ENCODE peak calls at places on chromosomes 12 and 14, in five cellular contexts. D, S, M, G and K are unnamed samples.

GRCh38 chr14:104940526-104941150 is 16.0 kb downstream of the PLD4 start:
- DNase-seq in D (no peak), S (no peak), M (peak), G (no peak), K (no peak)

GRCh38 chr14:99360774-99361595 is 89.0 kb upstream of the BCL11B start:
- DNase-seq in D (no peak), S (no peak), M (peak), G (no peak), K (no peak)

GRCh38 chr12:106446429-106447092 is 89.0 kb downstream of the POLR3B start:
- DNase-seq in D (peak), S (no peak), M (no peak), G (no peak), K (no peak)

GRCh38 chr12:86597431-86597830 is 341.2 kb upstream of the MGAT4C start:
- DNase-seq in D (no peak), S (no peak), M (no peak), G (no peak), K (no peak)

GRCh38 chr14:36316131-36316530 is 4.3 kb downstream of the MBIP start:
- DNase-seq in D (no peak), S (no peak), M (no peak), G (no peak), K (no peak)

GRCh38 chr12:31323466-31324115 is 2.4 kb downstream of the SINHCAF start:
- DNase-seq in D (peak), S (peak), M (no peak), G (no peak), K (no peak)

GRCh38 chr14:55389330-55389729 is 22.3 kb downstream of the ATG14 start:
- DNase-seq in D (peak), S (no peak), M (peak), G (no peak), K (no peak)

GRCh38 chr12:30980886-30981662 is 54.5 kb downstream of the TSPAN11 start:
- DNase-seq in D (no peak), S (no peak), M (no peak), G (no peak), K (no peak)

GRCh38 chr14:36105401-36105800 is 71.1 kb downstream of the PTCSC3 start:
- DNase-seq in D (no peak), S (no peak), M (peak), G (peak), K (no peak)

GRCh38 chr12:94849411-94849976 is 154.0 kb downstream of the NDUFA12 start:
- DNase-seq in D (no peak), S (no peak), M (no peak), G (no peak), K (no peak)

GRCh38 chr14:100536721-100537700 is 50.2 kb downstream of the BEGAIN start:
- DNase-seq in D (no peak), S (peak), M (no peak), G (no peak), K (no peak)

GRCh38 chr14:99744199-99744872 is 48.9 kb upstream of the EML1 start:
- DNase-seq in D (peak), S (no peak), M (no peak), G (no peak), K (no peak)

GRCh38 chr14:56183631-56184157 is 65.5 kb downstream of the PELI2 start:
- DNase-seq in D (no peak), S (no peak), M (no peak), G (no peak), K (no peak)

GRCh38 chr12:43277630-43278267 is 274.3 kb downstream of the ADAMTS20 start:
- DNase-seq in D (peak), S (no peak), M (peak), G (no peak), K (no peak)

GRCh38 chr14:38209572-38210159 is 2.0 kb downstream of the SSTR1 start:
- DNase-seq in D (no peak), S (no peak), M (no peak), G (no peak), K (no peak)

GRCh38 chr12:75208851-75209781 is 523 bp downstream of the KCNC2 start:
- DNase-seq in D (peak), S (no peak), M (no peak), G (no peak), K (no peak)

GRCh38 chr12:47950856-47951468 is 12.4 kb upstream of the TMEM106C start:
- DNase-seq in D (no peak), S (no peak), M (peak), G (no peak), K (no peak)

GRCh38 chr14:31025335-31026075 is at the start of gene AP4S1:
- DNase-seq in D (peak), S (peak), M (peak), G (no peak), K (no peak)

GRCh38 chr12:55637467-55637866 is 775 bp downstream of the OR10P1 start:
- DNase-seq in D (no peak), S (no peak), M (no peak), G (no peak), K (no peak)

GRCh38 chr14:71591929-71592328 is 340.3 kb upstream of the RGS6 start:
- DNase-seq in D (peak), S (no peak), M (peak), G (no peak), K (peak)

GRCh38 chr12:34300376-34301250 is 278.3 kb downstream of the ALG10 start:
- DNase-seq in D (no peak), S (no peak), M (no peak), G (no peak), K (no peak)

GRCh38 chr14:64444984-64445845 is 20.1 kb upstream of the AKAP5 start:
- DNase-seq in D (peak), S (no peak), M (no peak), G (peak), K (peak)

GRCh38 chr14:99884834-99885648 is 91.8 kb downstream of the EML1 start:
- DNase-seq in D (peak), S (no peak), M (peak), G (no peak), K (no peak)

GRCh38 chr12:27198036-27198435 is 46.0 kb upstream of the STK38L start:
- DNase-seq in D (peak), S (no peak), M (no peak), G (no peak), K (peak)

GRCh38 chr14:99727096-99727870 is 43.2 kb downstream of the CYP46A1 start:
- DNase-seq in D (no peak), S (no peak), M (no peak), G (no peak), K (no peak)

GRCh38 chr14:76924363-76925151 is 98.3 kb downstream of the LRRC74A start:
- DNase-seq in D (peak), S (no peak), M (no peak), G (no peak), K (no peak)

GRCh38 chr12:24991209-24992049 is 42.5 kb upstream of the BCAT1 start:
- DNase-seq in D (peak), S (no peak), M (peak), G (no peak), K (no peak)

GRCh38 chr12:67540920-67541624 is 107.5 kb upstream of the DYRK2 start:
- DNase-seq in D (no peak), S (no peak), M (no peak), G (no peak), K (no peak)

GRCh38 chr14:65387628-65388027 is 24.9 kb upstream of the FUT8 start:
- DNase-seq in D (no peak), S (no peak), M (no peak), G (no peak), K (no peak)

GRCh38 chr14:77579760-77580159 is 36.7 kb downstream of the SPTLC2 start:
- DNase-seq in D (no peak), S (no peak), M (no peak), G (no peak), K (no peak)

GRCh38 chr12:75020068-75020557 is 189.5 kb downstream of the KCNC2 start:
- DNase-seq in D (no peak), S (no peak), M (no peak), G (no peak), K (no peak)

GRCh38 chr12:14561677-14562076 is 6.0 kb downstream of the PLBD1 start:
- DNase-seq in D (no peak), S (no peak), M (no peak), G (no peak), K (no peak)

GRCh38 chr12:31880340-31880739 is 78.9 kb upstream of the RESF1 start:
- DNase-seq in D (no peak), S (no peak), M (no peak), G (no peak), K (no peak)

GRCh38 chr12:93317227-93317626 is 60.5 kb upstream of the NUDT4 start:
- DNase-seq in D (no peak), S (no peak), M (peak), G (no peak), K (no peak)

GRCh38 chr12:34400423-34400881 is 378.2 kb downstream of the ALG10 start:
- DNase-seq in D (no peak), S (peak), M (no peak), G (no peak), K (no peak)

GRCh38 chr14:93906341-93907329 is 20.5 kb upstream of the FAM181A start:
- DNase-seq in D (peak), S (no peak), M (peak), G (peak), K (no peak)

GRCh38 chr14:58677525-58677924 is 39.8 kb downstream of the DACT1 start:
- DNase-seq in D (no peak), S (no peak), M (no peak), G (no peak), K (no peak)

GRCh38 chr14:102280376-102280962 is 24.5 kb downstream of the MOK start:
- DNase-seq in D (peak), S (no peak), M (peak), G (peak), K (peak)

GRCh38 chr12:111298583-111299436 is 70.1 kb downstream of the PHETA1 start:
- DNase-seq in D (peak), S (peak), M (peak), G (no peak), K (peak)

GRCh38 chr12:111584959-111585358 is 14.2 kb downstream of the ATXN2 start:
- DNase-seq in D (no peak), S (no peak), M (peak), G (no peak), K (no peak)

GRCh38 chr12:120249875-120250795 is 15.4 kb downstream of the PXN start:
- DNase-seq in D (no peak), S (peak), M (no peak), G (no peak), K (no peak)

GRCh38 chr12:120242971-120243699 is 22.4 kb downstream of the PXN start:
- DNase-seq in D (no peak), S (no peak), M (no peak), G (no peak), K (no peak)

GRCh38 chr12:120249266-120249874 is 16.2 kb downstream of the PXN start:
- DNase-seq in D (no peak), S (no peak), M (no peak), G (no peak), K (no peak)

GRCh38 chr12:120247621-120248030 is 17.9 kb downstream of the PXN start:
- DNase-seq in D (peak), S (no peak), M (peak), G (no peak), K (peak)

GRCh38 chr12:120247183-120247582 is 18.3 kb downstream of the PXN start:
- DNase-seq in D (no peak), S (no peak), M (no peak), G (no peak), K (no peak)
- H3K4me3 ChIP-seq in D (no peak), S (peak), M (no peak), G (no peak), K (no peak)

DNA sequence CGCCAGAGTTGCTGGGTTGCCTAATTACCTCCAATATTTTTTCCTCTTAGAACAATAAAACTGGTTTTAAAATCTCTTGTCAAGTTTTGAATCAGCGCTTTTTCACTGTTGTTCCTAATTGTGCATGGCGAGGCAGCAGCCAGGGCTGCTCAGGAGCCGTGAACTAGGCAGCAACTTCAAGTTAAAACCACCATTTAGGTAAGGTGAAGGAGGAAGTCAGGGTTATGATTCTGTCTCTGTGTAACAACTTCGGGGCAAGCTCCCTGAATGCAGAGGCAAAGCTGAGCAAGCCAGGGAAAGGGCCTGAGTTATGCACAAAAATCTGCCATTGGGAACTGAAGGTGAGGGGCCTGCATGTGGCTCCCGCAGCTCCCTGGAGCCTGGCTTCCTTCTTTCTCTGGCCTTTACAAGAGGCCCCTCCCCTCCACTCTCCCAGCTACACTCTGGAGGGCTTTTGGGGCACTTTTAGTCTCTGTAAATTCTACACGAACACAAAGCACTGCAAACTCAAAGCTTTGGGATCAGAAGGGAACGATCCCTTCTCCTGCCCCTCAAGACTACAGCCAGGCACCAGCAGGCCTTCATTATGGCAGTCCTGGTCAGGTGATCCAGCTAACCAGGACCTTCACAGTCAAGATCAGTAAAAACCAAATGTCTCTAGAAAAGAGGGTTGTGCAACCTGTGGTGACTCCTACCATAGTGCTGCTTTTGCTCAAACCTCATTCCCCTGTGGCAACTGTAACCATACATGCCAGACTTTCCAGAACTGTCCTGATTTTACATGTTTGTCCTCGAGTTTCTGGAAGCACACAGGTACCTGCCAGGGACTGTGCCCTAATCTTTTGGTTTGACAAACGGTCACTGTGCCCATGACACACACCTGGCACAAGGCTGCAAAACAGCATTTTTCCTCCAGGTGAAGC is 67.3 kb upstream of the PTGR2 start:
- DNase-seq in D (peak), S (no peak), M (peak), G (no peak), K (no peak)
- H3K4me3 ChIP-seq in D (no peak), S (peak), M (peak), G (peak), K (no peak)

GRCh38 chr12:1749019-1749418 is 58.1 kb downstream of the ADIPOR2 start:
- DNase-seq in D (no peak), S (no peak), M (no peak), G (no peak), K (no peak)

GRCh38 chr12:1744932-1745331 is 54.1 kb downstream of the ADIPOR2 start:
- DNase-seq in D (no peak), S (no peak), M (no peak), G (no peak), K (no peak)

GRCh38 chr12:1750300-1750699 is 59.4 kb downstream of the ADIPOR2 start:
- DNase-seq in D (no peak), S (no peak), M (no peak), G (no peak), K (no peak)

GRCh38 chr12:1747609-1748008 is 56.7 kb downstream of the ADIPOR2 start:
- DNase-seq in D (no peak), S (no peak), M (no peak), G (no peak), K (no peak)
- H3K4me3 ChIP-seq in D (no peak), S (no peak), M (no peak), G (no peak), K (no peak)

GRCh38 chr12:2963760-2964292 is 4.6 kb downstream of the TEAD4 start:
- DNase-seq in D (peak), S (peak), M (no peak), G (no peak), K (no peak)
- H3K4me3 ChIP-seq in D (peak), S (peak), M (no peak), G (no peak), K (no peak)

DNA sequence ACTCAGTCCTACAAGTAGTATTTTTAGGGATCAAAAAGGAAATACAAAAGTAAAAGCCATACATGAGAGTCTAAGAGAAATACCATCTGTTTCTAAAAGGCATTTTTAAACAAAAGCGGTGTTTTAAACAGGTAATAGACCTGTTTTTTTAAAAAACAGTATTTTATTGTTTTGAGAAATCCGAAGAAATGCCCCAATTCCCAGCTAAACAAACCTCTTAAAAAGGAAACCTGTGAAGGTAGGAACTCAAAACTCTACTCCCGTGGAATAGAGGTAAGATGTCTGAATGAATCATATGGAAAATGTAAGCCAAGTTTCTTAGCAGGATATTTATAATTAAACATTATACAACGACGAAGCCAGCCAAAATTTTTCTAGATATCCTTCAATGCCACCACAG is 2.0 kb downstream of the PPP1R13B start:
- DNase-seq in D (no peak), S (no peak), M (peak), G (no peak), K (no peak)
- H3K4me3 ChIP-seq in D (no peak), S (peak), M (peak), G (peak), K (no peak)